ENCODE peak calls at places on chromosomes 11 and 22, in nine cellular contexts. One of them, this sample, is unnamed.

GRCh38 chr11:57072640-57073039 is 83.9 kb downstream of the OR5AK2 start:
- DNase-seq in AG04450: peak; percentile 88
- DNase-seq in endodermal cell: no peak
- DNase-seq in GM23338: no peak
- DNase-seq in right lobe of liver: no peak
- DNase-seq in heart left ventricle: no peak
- DNase-seq in AG10803: peak; percentile 99
- DNase-seq in ascending aorta: no peak
- DNase-seq in IMR-90: peak; percentile 97
- DNase-seq in this sample: no peak

GRCh38 chr11:36719708-36720107 is 121.7 kb upstream of the RAG2 start:
- DNase-seq in ascending aorta: no peak
- DNase-seq in AG10803: no peak
- DNase-seq in AG04450: no peak
- DNase-seq in right lobe of liver: no peak
- DNase-seq in heart left ventricle: no peak
- DNase-seq in IMR-90: no peak
- DNase-seq in GM23338: no peak
- DNase-seq in endodermal cell: peak; percentile 55
- DNase-seq in this sample: no peak

GRCh38 chr11:1953489-1954284 is 6.6 kb downstream of the MRPL23 start:
- DNase-seq in right lobe of liver: peak; percentile 39
- DNase-seq in endodermal cell: no peak
- DNase-seq in AG10803: no peak
- DNase-seq in AG04450: no peak
- DNase-seq in GM23338: no peak
- DNase-seq in heart left ventricle: peak; percentile 27
- DNase-seq in IMR-90: no peak
- DNase-seq in ascending aorta: no peak
- DNase-seq in this sample: no peak

GRCh38 chr22:30381250-30381649 is 6.0 kb downstream of the RNF215 start:
- DNase-seq in AG10803: no peak
- DNase-seq in ascending aorta: no peak
- DNase-seq in right lobe of liver: no peak
- DNase-seq in AG04450: no peak
- DNase-seq in IMR-90: no peak
- DNase-seq in GM23338: no peak
- DNase-seq in heart left ventricle: no peak
- DNase-seq in endodermal cell: no peak
- DNase-seq in this sample: no peak

GRCh38 chr11:102850973-102851745 is 7.8 kb upstream of the MMP3 start:
- DNase-seq in ascending aorta: no peak
- DNase-seq in endodermal cell: no peak
- DNase-seq in GM23338: no peak
- DNase-seq in heart left ventricle: no peak
- DNase-seq in IMR-90: peak; percentile 86
- DNase-seq in AG04450: peak; percentile 46
- DNase-seq in AG10803: peak; percentile 96
- DNase-seq in right lobe of liver: no peak
- DNase-seq in this sample: no peak

GRCh38 chr11:14902650-14903350 is 10.8 kb upstream of the CYP2R1 start:
- DNase-seq in heart left ventricle: no peak
- DNase-seq in IMR-90: peak; percentile 71
- DNase-seq in ascending aorta: no peak
- DNase-seq in AG10803: peak; percentile 61
- DNase-seq in AG04450: no peak
- DNase-seq in endodermal cell: no peak
- DNase-seq in GM23338: no peak
- DNase-seq in right lobe of liver: no peak
- DNase-seq in this sample: no peak

GRCh38 chr11:34495724-34496377 is 17.7 kb downstream of the ELF5 start:
- DNase-seq in AG04450: no peak
- DNase-seq in IMR-90: no peak
- DNase-seq in heart left ventricle: no peak
- DNase-seq in AG10803: no peak
- DNase-seq in right lobe of liver: no peak
- DNase-seq in endodermal cell: no peak
- DNase-seq in ascending aorta: no peak
- DNase-seq in GM23338: no peak
- DNase-seq in this sample: no peak

GRCh38 chr22:25282671-25283561 is 63.5 kb downstream of the CRYBB2 start:
- DNase-seq in AG04450: no peak
- DNase-seq in AG10803: no peak
- DNase-seq in heart left ventricle: no peak
- DNase-seq in right lobe of liver: no peak
- DNase-seq in IMR-90: no peak
- DNase-seq in GM23338: peak; percentile 96
- DNase-seq in ascending aorta: no peak
- DNase-seq in endodermal cell: peak; percentile 87
- DNase-seq in this sample: peak; percentile 49

GRCh38 chr11:105719073-105719846 is 109.4 kb downstream of the GRIA4 start:
- DNase-seq in endodermal cell: no peak
- DNase-seq in AG04450: peak; percentile 10
- DNase-seq in AG10803: no peak
- DNase-seq in GM23338: no peak
- DNase-seq in right lobe of liver: no peak
- DNase-seq in heart left ventricle: no peak
- DNase-seq in ascending aorta: no peak
- DNase-seq in IMR-90: peak; percentile 92
- DNase-seq in this sample: no peak

GRCh38 chr11:128146926-128147605 is 440.3 kb downstream of the ETS1 start:
- DNase-seq in right lobe of liver: no peak
- DNase-seq in heart left ventricle: no peak
- DNase-seq in AG04450: no peak
- DNase-seq in endodermal cell: no peak
- DNase-seq in GM23338: peak; percentile 23
- DNase-seq in IMR-90: no peak
- DNase-seq in AG10803: peak; percentile 13
- DNase-seq in ascending aorta: no peak
- DNase-seq in this sample: no peak

GRCh38 chr11:6737872-6738466 is 33.8 kb downstream of the OR2AG2 start:
- DNase-seq in heart left ventricle: peak; percentile 38
- DNase-seq in ascending aorta: no peak
- DNase-seq in right lobe of liver: peak; percentile 54
- DNase-seq in AG10803: peak; percentile 30
- DNase-seq in IMR-90: peak; percentile 34
- DNase-seq in GM23338: peak; percentile 80
- DNase-seq in AG04450: no peak
- DNase-seq in endodermal cell: peak; percentile 75
- DNase-seq in this sample: peak; percentile 48

GRCh38 chr11:92826136-92826535 is 143.3 kb upstream of the MTNR1B start:
- DNase-seq in GM23338: no peak
- DNase-seq in endodermal cell: no peak
- DNase-seq in heart left ventricle: no peak
- DNase-seq in AG04450: no peak
- DNase-seq in ascending aorta: no peak
- DNase-seq in AG10803: peak; percentile 73
- DNase-seq in IMR-90: peak; percentile 64
- DNase-seq in right lobe of liver: no peak
- DNase-seq in this sample: no peak

GRCh38 chr11:16001044-16001568 is 355.2 kb downstream of the SOX6 start:
- DNase-seq in IMR-90: no peak
- DNase-seq in endodermal cell: no peak
- DNase-seq in heart left ventricle: no peak
- DNase-seq in ascending aorta: no peak
- DNase-seq in GM23338: no peak
- DNase-seq in AG10803: no peak
- DNase-seq in AG04450: no peak
- DNase-seq in right lobe of liver: no peak
- DNase-seq in this sample: no peak

GRCh38 chr11:131534611-131535010 is 164.2 kb downstream of the NTM start:
- DNase-seq in endodermal cell: no peak
- DNase-seq in ascending aorta: no peak
- DNase-seq in AG04450: no peak
- DNase-seq in right lobe of liver: no peak
- DNase-seq in AG10803: no peak
- DNase-seq in IMR-90: no peak
- DNase-seq in heart left ventricle: no peak
- DNase-seq in GM23338: no peak
- DNase-seq in this sample: peak; percentile 70

GRCh38 chr22:47206819-47207218 is 444.4 kb downstream of the TBC1D22A start:
- DNase-seq in IMR-90: no peak
- DNase-seq in heart left ventricle: no peak
- DNase-seq in ascending aorta: no peak
- DNase-seq in AG04450: no peak
- DNase-seq in endodermal cell: peak; percentile 13
- DNase-seq in GM23338: no peak
- DNase-seq in AG10803: no peak
- DNase-seq in right lobe of liver: peak; percentile 18
- DNase-seq in this sample: no peak

GRCh38 chr22:37270928-37271650 is 11.2 kb upstream of the CYTH4 start:
- DNase-seq in ascending aorta: no peak
- DNase-seq in AG04450: no peak
- DNase-seq in AG10803: peak; percentile 28
- DNase-seq in right lobe of liver: no peak
- DNase-seq in endodermal cell: peak; percentile 38
- DNase-seq in heart left ventricle: no peak
- DNase-seq in IMR-90: peak; percentile 50
- DNase-seq in GM23338: no peak
- DNase-seq in this sample: no peak

GRCh38 chr11:69975822-69976221 is 102.3 kb upstream of the ANO1 start:
- DNase-seq in AG04450: no peak
- DNase-seq in IMR-90: no peak
- DNase-seq in AG10803: no peak
- DNase-seq in right lobe of liver: no peak
- DNase-seq in ascending aorta: no peak
- DNase-seq in heart left ventricle: no peak
- DNase-seq in GM23338: no peak
- DNase-seq in endodermal cell: no peak
- DNase-seq in this sample: no peak
- H3K4me3 ChIP-seq in AG04450: no peak overlapping the region
- H3K4me3 ChIP-seq in IMR-90: no peak overlapping the region
- H3K4me3 ChIP-seq in AG10803: no peak overlapping the region
- H3K4me3 ChIP-seq in right lobe of liver: no peak overlapping the region
- H3K4me3 ChIP-seq in ascending aorta: no peak overlapping the region
- H3K4me3 ChIP-seq in heart left ventricle: no peak overlapping the region
- H3K4me3 ChIP-seq in GM23338: no peak overlapping the region
- H3K4me3 ChIP-seq in endodermal cell: no peak overlapping the region
- H3K4me3 ChIP-seq in this sample: no peak overlapping the region

GRCh38 chr11:108131993-108132392 is 10.6 kb downstream of the ACAT1 start:
- DNase-seq in ascending aorta: no peak
- DNase-seq in endodermal cell: no peak
- DNase-seq in heart left ventricle: no peak
- DNase-seq in GM23338: no peak
- DNase-seq in right lobe of liver: no peak
- DNase-seq in AG10803: peak; percentile 62
- DNase-seq in IMR-90: peak; percentile 8
- DNase-seq in AG04450: no peak
- DNase-seq in this sample: no peak

GRCh38 chr11:108137212-108137611 is 15.8 kb downstream of the ACAT1 start:
- DNase-seq in AG04450: no peak
- DNase-seq in heart left ventricle: no peak
- DNase-seq in IMR-90: no peak
- DNase-seq in right lobe of liver: no peak
- DNase-seq in endodermal cell: no peak
- DNase-seq in GM23338: no peak
- DNase-seq in AG10803: no peak
- DNase-seq in ascending aorta: no peak
- DNase-seq in this sample: no peak

GRCh38 chr11:108135845-108136599 is 14.7 kb downstream of the ACAT1 start:
- DNase-seq in heart left ventricle: no peak
- DNase-seq in AG04450: no peak
- DNase-seq in ascending aorta: no peak
- DNase-seq in AG10803: peak; percentile 66
- DNase-seq in GM23338: no peak
- DNase-seq in IMR-90: peak; percentile 10
- DNase-seq in right lobe of liver: no peak
- DNase-seq in endodermal cell: no peak
- DNase-seq in this sample: no peak
- TF ChIP-seq CTCF in heart left ventricle: no peak
- TF ChIP-seq CTCF in AG04450: no peak
- TF ChIP-seq CTCF in ascending aorta: no peak
- TF ChIP-seq CTCF in AG10803: peak; percentile 43
- TF ChIP-seq CTCF in GM23338: peak; percentile 40
- TF ChIP-seq CTCF in IMR-90: no peak
- TF ChIP-seq CTCF in right lobe of liver: no peak
- TF ChIP-seq CTCF in endodermal cell: peak; percentile 57
- TF ChIP-seq CTCF in this sample: no peak

GRCh38 chr22:41217553-41218157 is 12.5 kb downstream of the L3MBTL2 start:
- DNase-seq in heart left ventricle: peak; percentile 81
- DNase-seq in AG10803: peak; percentile 87
- DNase-seq in AG04450: peak; percentile 66
- DNase-seq in IMR-90: peak; percentile 92
- DNase-seq in endodermal cell: peak; percentile 62
- DNase-seq in GM23338: peak; percentile 59
- DNase-seq in right lobe of liver: no peak
- DNase-seq in ascending aorta: peak; percentile 74
- DNase-seq in this sample: peak; percentile 61
- H3K4me3 ChIP-seq in heart left ventricle: no peak overlapping the region
- H3K4me3 ChIP-seq in AG10803: no peak overlapping the region
- H3K4me3 ChIP-seq in AG04450: peak overlapping the region; percentile 11
- H3K4me3 ChIP-seq in IMR-90: peak overlapping the region; percentile 11
- H3K4me3 ChIP-seq in endodermal cell: no peak overlapping the region
- H3K4me3 ChIP-seq in GM23338: no peak overlapping the region
- H3K4me3 ChIP-seq in right lobe of liver: no peak overlapping the region
- H3K4me3 ChIP-seq in ascending aorta: no peak overlapping the region
- H3K4me3 ChIP-seq in this sample: no peak overlapping the region

DNA sequence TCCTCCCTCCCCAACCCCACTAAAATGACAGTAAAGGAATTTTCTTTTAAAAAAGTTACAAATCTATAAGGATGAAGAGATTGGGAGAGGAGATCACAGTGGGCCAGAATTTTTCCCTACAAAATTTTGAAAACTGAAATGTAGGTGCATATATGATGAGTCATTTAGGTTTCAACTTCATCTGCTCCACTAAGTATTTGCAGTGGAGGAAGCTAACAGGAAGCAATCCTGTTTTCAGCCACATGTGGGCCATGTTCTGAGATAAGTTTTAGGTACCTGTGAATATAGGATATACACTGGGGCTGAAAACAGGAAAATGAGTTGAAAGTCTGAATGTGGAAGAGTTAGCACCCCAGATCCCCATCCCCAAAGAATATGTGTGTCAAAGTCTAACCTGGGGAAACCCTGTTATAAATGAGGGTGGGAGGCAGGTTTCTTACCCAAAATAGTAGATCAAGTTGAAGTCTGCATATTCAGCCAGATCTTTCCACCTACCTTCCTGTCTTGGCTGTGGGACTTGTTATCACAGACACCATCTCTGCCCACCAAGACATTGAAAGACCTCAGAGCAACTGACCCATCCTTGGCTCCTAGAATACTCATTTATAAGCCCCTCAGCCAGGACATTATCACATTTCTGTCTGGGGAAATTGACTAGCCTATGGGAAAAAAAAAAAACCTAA is 87.3 kb downstream of the PACS1 start:
- DNase-seq in endodermal cell: no peak
- DNase-seq in IMR-90: peak; percentile 36
- DNase-seq in GM23338: no peak
- DNase-seq in AG04450: no peak
- DNase-seq in heart left ventricle: no peak
- DNase-seq in AG10803: no peak
- DNase-seq in right lobe of liver: no peak
- DNase-seq in ascending aorta: no peak
- DNase-seq in this sample: no peak
- TF ChIP-seq CTCF in endodermal cell: peak; percentile 26
- TF ChIP-seq CTCF in IMR-90: no peak
- TF ChIP-seq CTCF in GM23338: no peak
- TF ChIP-seq CTCF in AG04450: peak; percentile 18
- TF ChIP-seq CTCF in heart left ventricle: no peak
- TF ChIP-seq CTCF in AG10803: no peak
- TF ChIP-seq CTCF in right lobe of liver: no peak
- TF ChIP-seq CTCF in ascending aorta: no peak
- TF ChIP-seq CTCF in this sample: no peak